ENCODE peak calls at places on chromosomes 12 and 14, in eight cellular contexts. E is endothelial cell; Q is AG10803; Z is activated naive CD4-positive, alpha-beta T cell treated with anti-CD3 and anti-CD28 coated beads, Interleukin-2, amount 10 ng/mL, durations not matched to agents 7 days and 5 days; S is kidney tubule cell; X is ACHN; A is choroid plexus epithelial cell; N is EL. V is an unnamed sample.

GRCh38 chr14:24194873-24195185 is 412 bp downstream of the TM9SF1 start:
- DNase-seq in Z (no peak), Q (no peak), N (no peak), S (no peak), E (no peak), X (no peak), A (no peak), V (no peak)

GRCh38 chr12:32437095-32437515 is 37.7 kb downstream of the FGD4 start:
- DNase-seq in Q (peak; percentile 94), A (peak; percentile 98), X (peak; percentile 97), S (peak; percentile 95), N (peak; percentile 93), E (no peak), Z (no peak), V (peak; percentile 62)

GRCh38 chr14:74720526-74720925 is 7.6 kb downstream of the FCF1 start:
- DNase-seq in X (no peak), A (peak; percentile 65), S (no peak), E (no peak), Z (no peak), Q (peak; percentile 53), N (peak; percentile 69), V (no peak)

GRCh38 chr14:53458368-53458814 is 305.3 kb upstream of the DDHD1 start:
- DNase-seq in S (peak; percentile 61), A (peak; percentile 65), X (peak; percentile 19), E (no peak), N (peak; percentile 86), Z (no peak), Q (peak; percentile 70), V (no peak)

GRCh38 chr14:100155049-100155621 is 4.3 kb downstream of the DEGS2 start:
- DNase-seq in Q (no peak), S (peak; percentile 45), X (peak; percentile 31), E (peak; percentile 53), Z (peak; percentile 54), A (peak; percentile 33), N (peak; percentile 26), V (peak; percentile 91)

GRCh38 chr14:101914083-101914482 is 50.3 kb upstream of the DYNC1H1 start:
- DNase-seq in E (no peak), X (no peak), S (no peak), Z (no peak), A (no peak), Q (no peak), N (no peak), V (no peak)

GRCh38 chr12:65634626-65635331 is 189.5 kb upstream of the HMGA2 start:
- DNase-seq in Q (peak; percentile 41), X (peak; percentile 95), A (peak; percentile 75), E (no peak), S (peak; percentile 98), N (peak; percentile 74), Z (no peak), V (no peak)

GRCh38 chr12:91744613-91745012 is 401.0 kb downstream of the BTG1 start:
- DNase-seq in X (no peak), N (no peak), S (no peak), Z (no peak), Q (no peak), E (no peak), A (no peak), V (no peak)

GRCh38 chr12:12070149-12070548 is 590 bp upstream of the BCL2L14 start:
- DNase-seq in A (no peak), Z (no peak), Q (no peak), X (no peak), E (no peak), S (no peak), N (no peak), V (no peak)

GRCh38 chr12:53044052-53044581 is 5.7 kb upstream of the TNS2 start:
- DNase-seq in N (no peak), S (no peak), Q (peak; percentile 48), X (no peak), A (no peak), Z (no peak), E (peak; percentile 5), V (no peak)

GRCh38 chr12:56243731-56244181 is 13.9 kb downstream of the SLC39A5 start:
- DNase-seq in Z (no peak), X (no peak), E (no peak), Q (no peak), S (no peak), N (no peak), A (peak; percentile 31), V (no peak)

GRCh38 chr14:99266181-99267178 is 5.5 kb downstream of the BCL11B start:
- DNase-seq in X (peak; percentile 53), A (peak; percentile 79), Z (peak; percentile 91), Q (peak; percentile 62), S (peak; percentile 69), N (peak; percentile 53), E (peak; percentile 90), V (peak; percentile 87)

GRCh38 chr12:100716949-100717732 is 77.4 kb upstream of the ANO4 start:
- DNase-seq in X (peak; percentile 46), Q (peak; percentile 31), A (peak; percentile 23), E (peak; percentile 46), N (peak; percentile 52), Z (no peak), S (peak; percentile 19), V (peak; percentile 27)

GRCh38 chr14:105217764-105218163 is 30.6 kb upstream of the BTBD6 start:
- DNase-seq in E (no peak), Z (no peak), A (no peak), Q (no peak), X (no peak), N (no peak), S (no peak), V (no peak)

GRCh38 chr14:91244501-91244901 is at the start of gene GPR68:
- DNase-seq in X (peak; percentile 41), S (peak; percentile 62), Q (peak; percentile 84), E (no peak), A (peak; percentile 56), Z (peak; percentile 62), N (peak; percentile 28), V (peak; percentile 58)

GRCh38 chr12:52391618-52392002 is 6.2 kb upstream of the KRT84 start:
- DNase-seq in Q (peak; percentile 21), Z (no peak), S (peak; percentile 71), X (peak; percentile 27), N (peak; percentile 31), E (no peak), A (no peak), V (no peak)

GRCh38 chr12:53939141-53940108 is 794 bp downstream of the HOXC13 start:
- DNase-seq in A (peak; percentile 17), E (peak; percentile 62), S (peak; percentile 20), X (peak; percentile 23), Z (no peak), N (peak; percentile 67), Q (peak; percentile 55), V (peak; percentile 65)

GRCh38 chr12:45878630-45879255 is 111.6 kb downstream of the SCAF11 start:
- DNase-seq in X (no peak), Z (peak; percentile 38), Q (peak; percentile 3), A (peak; percentile 36), E (no peak), N (no peak), S (no peak), V (no peak)

GRCh38 chr12:119177056-119177325 is 1.7 kb upstream of the HSPB8 start:
- DNase-seq in E (no peak), N (no peak), Z (no peak), X (no peak), S (no peak), A (no peak), Q (no peak), V (no peak)

GRCh38 chr12:8909752-8910151 is 4.6 kb upstream of the PHC1 start:
- DNase-seq in A (no peak), X (no peak), S (no peak), E (no peak), Z (no peak), Q (no peak), N (no peak), V (no peak)

GRCh38 chr12:53938276-53939140 is at the start of gene HOXC13:
- DNase-seq in S (peak; percentile 88), Q (peak; percentile 51), N (peak; percentile 90), A (no peak), Z (no peak), E (peak; percentile 90), X (peak; percentile 100), V (peak; percentile 84)

GRCh38 chr14:61698216-61698980 is 3.1 kb downstream of the HIF1A start:
- DNase-seq in X (no peak), Z (no peak), Q (no peak), S (no peak), N (no peak), A (peak; percentile 60), E (no peak), V (no peak)

GRCh38 chr12:120007272-120007671 is 18.2 kb downstream of the BICDL1 start:
- DNase-seq in Z (peak; percentile 85), A (no peak), S (peak; percentile 33), E (peak; percentile 4), N (no peak), Q (no peak), X (no peak), V (no peak)

V was measured in ELF-1.